ENCODE peak calls at places on chromosomes 11 and 22, in five cellular contexts. O, C, P, M and N are unnamed samples.

GRCh38 chr11:69261116-69261515 is 32.8 kb upstream of the MYEOV start:
- DNase-seq in M (no peak), O (no peak), P (no peak), C (no peak), N (no peak)

GRCh38 chr11:18615628-18616392 is 16.2 kb downstream of the MISFA start:
- DNase-seq in C (no peak), P (no peak), O (no peak), M (no peak), N (no peak)

GRCh38 chr22:28243539-28243938 is 324.5 kb upstream of the PITPNB start:
- DNase-seq in M (no peak), C (no peak), P (no peak), O (no peak), N (no peak)

GRCh38 chr11:95443386-95443785 is 212.4 kb upstream of the SESN3 start:
- DNase-seq in P (no peak), C (no peak), O (no peak), M (peak; percentile 1), N (no peak)

GRCh38 chr22:22085702-22086500 is 103.3 kb upstream of the TOP3B start:
- DNase-seq in O (no peak), P (peak; percentile 14), M (no peak), C (no peak), N (no peak)

GRCh38 chr11:69471329-69472052 is 10.0 kb upstream of the LINC01488 start:
- DNase-seq in P (peak; percentile 28), C (no peak), O (peak; percentile 76), M (no peak), N (no peak)

GRCh38 chr11:848988-849824 is 6.6 kb downstream of the TSPAN4 start:
- DNase-seq in M (no peak), P (no peak), C (peak; percentile 47), O (peak; percentile 94), N (no peak)

GRCh38 chr11:87137711-87138110 is 100.0 kb downstream of the TMEM135 start:
- DNase-seq in O (no peak), C (no peak), P (peak; percentile 32), M (no peak), N (no peak)

GRCh38 chr11:7657306-7658025 is 15.8 kb downstream of the CYB5R2 start:
- DNase-seq in P (peak; percentile 62), O (peak; percentile 78), C (no peak), M (peak; percentile 77), N (no peak)

GRCh38 chr22:27724181-27724580 is 77.4 kb downstream of the MN1 start:
- DNase-seq in O (no peak), C (no peak), M (no peak), P (no peak), N (no peak)